ENCODE peak calls at places on chromosomes 12 and 14, in four cellular contexts. V is breast epithelium, M is neural crest cell, A is vagina. X is an unnamed sample.

GRCh38 chr14:94601961-94602391 is 10.2 kb upstream of the SERPINA3 start:
- DNase-seq in V (no peak), M (no peak), A (peak), X (peak)

GRCh38 chr12:109792992-109793391 is 40.2 kb downstream of the TRPV4 start:
- DNase-seq in V (no peak), M (no peak), A (no peak), X (no peak)

GRCh38 chr12:83826112-83826511 is 1086.5 kb downstream of the SLC6A15 start:
- DNase-seq in V (no peak), M (peak), A (no peak), X (peak)

GRCh38 chr12:106753526-106753925 is 21.0 kb upstream of the RIC8B start:
- DNase-seq in V (no peak), M (no peak), A (no peak), X (no peak)

GRCh38 chr14:95318399-95318834 is 1.3 kb downstream of the CLMN start:
- DNase-seq in V (no peak), M (no peak), A (no peak), X (peak)

GRCh38 chr14:50955373-50956043 is 11.2 kb upstream of the PYGL start:
- DNase-seq in V (peak), M (no peak), A (peak), X (peak)

GRCh38 chr12:7090222-7090998 is 1.8 kb downstream of the C1R start:
- DNase-seq in V (no peak), M (no peak), A (no peak), X (no peak)

GRCh38 chr12:115771065-115771464 is 506.4 kb downstream of the MED13L start:
- DNase-seq in V (no peak), M (no peak), A (no peak), X (no peak)

GRCh38 chr12:46507766-46508165 is 135.2 kb upstream of the SLC38A2 start:
- DNase-seq in V (no peak), M (no peak), A (no peak), X (no peak)

GRCh38 chr12:3421599-3421998 is 69.4 kb upstream of the PRMT8 start:
- DNase-seq in V (no peak), M (no peak), A (no peak), X (no peak)

GRCh38 chr12:19925881-19926665 is 442.3 kb upstream of the PDE3A start:
- DNase-seq in V (no peak), M (no peak), A (no peak), X (no peak)

GRCh38 chr12:119593578-119594398 is at the start of gene TMEM233:
- DNase-seq in V (no peak), M (no peak), A (no peak), X (no peak)

GRCh38 chr12:51160814-51161459 is 12.0 kb downstream of the TFCP2 start:
- DNase-seq in V (no peak), M (no peak), A (no peak), X (no peak)

GRCh38 chr12:26818201-26818600 is 14.8 kb downstream of the ITPR2 start:
- DNase-seq in V (no peak), M (no peak), A (no peak), X (no peak)

GRCh38 chr12:78442454-78442801 is 422.1 kb upstream of the SYT1 start:
- DNase-seq in V (no peak), M (no peak), A (no peak), X (no peak)

GRCh38 chr12:31007153-31007495 is 66.5 kb upstream of the DDX11 start:
- DNase-seq in V (no peak), M (no peak), A (no peak), X (no peak)

GRCh38 chr12:66647034-66647691 is 31.7 kb downstream of the GRIP1 start:
- DNase-seq in V (no peak), M (no peak), A (no peak), X (peak)

GRCh38 chr14:91369628-91370445 is 47.8 kb downstream of the CCDC88C start:
- DNase-seq in V (peak), M (no peak), A (no peak), X (no peak)

GRCh38 chr12:64806593-64806992 is 17.9 kb upstream of the TBC1D30 start:
- DNase-seq in V (no peak), M (no peak), A (no peak), X (no peak)

GRCh38 chr12:132620113-132620892 is 1.7 kb downstream of the P2RX2 start:
- DNase-seq in V (no peak), M (no peak), A (no peak), X (no peak)

GRCh38 chr12:31803306-31804184 is 74.7 kb upstream of the AMN1 start:
- DNase-seq in V (no peak), M (no peak), A (no peak), X (no peak)

GRCh38 chr12:331287-331686 is 57.8 kb downstream of the KDM5A start:
- DNase-seq in V (no peak), M (no peak), A (no peak), X (no peak)

GRCh38 chr12:51307655-51308593 is 16.1 kb downstream of the BIN2 start:
- DNase-seq in V (no peak), M (no peak), A (no peak), X (peak)

GRCh38 chr12:125284945-125285344 is 219.7 kb downstream of the AACS start:
- DNase-seq in V (no peak), M (no peak), A (no peak), X (no peak)

GRCh38 chr14:26522985-26523384 is 74.8 kb downstream of the NOVA1 start:
- DNase-seq in V (no peak), M (no peak), A (no peak), X (no peak)

DNA sequence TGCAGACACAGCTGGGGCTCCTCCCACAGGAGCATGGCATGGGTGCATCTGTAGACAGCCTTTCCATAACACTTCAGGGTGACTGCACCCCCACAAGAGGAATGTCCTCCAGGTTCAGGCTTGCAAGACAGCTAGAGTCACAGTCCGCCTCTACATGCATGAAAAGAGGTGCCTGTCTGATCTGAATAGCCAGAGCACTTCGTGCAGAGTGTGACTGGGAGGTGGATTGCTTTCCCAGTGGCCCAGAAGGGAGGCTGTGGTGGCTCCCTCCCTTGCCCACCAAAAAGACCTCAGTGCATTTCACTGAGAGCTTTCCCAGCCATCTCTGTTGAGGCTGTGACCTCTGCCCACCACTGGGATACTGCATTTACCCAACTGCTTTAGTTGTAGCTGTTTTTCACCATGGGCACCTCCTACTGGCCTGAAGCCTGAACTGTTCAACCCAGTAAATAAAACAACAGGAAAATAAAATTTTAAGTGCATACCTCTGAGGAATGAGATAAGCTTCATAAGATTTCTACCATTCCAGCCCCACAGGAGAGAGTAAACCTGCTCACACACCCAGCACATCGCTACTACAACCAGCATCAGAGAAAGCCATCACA is 14.1 kb downstream of the CEP128 start:
- DNase-seq in V (no peak), M (no peak), A (no peak), X (no peak)
- TF ChIP-seq CTCF in V (no peak), M (no peak), A (no peak), X (no peak)

GRCh38 chr14:101960225-101960624 is 4.1 kb upstream of the DYNC1H1 start:
- DNase-seq in V (no peak), M (peak), A (no peak), X (no peak)
- TF ChIP-seq CTCF in V (no peak), M (peak), A (no peak), X (no peak)

GRCh38 chr12:6047249-6048227 is 76.9 kb downstream of the VWF start:
- DNase-seq in V (no peak), M (no peak), A (no peak), X (no peak)

GRCh38 chr12:6052206-6052939 is 72.1 kb downstream of the VWF start:
- DNase-seq in V (no peak), M (no peak), A (no peak), X (no peak)

GRCh38 chr12:6049587-6049986 is 74.9 kb downstream of the VWF start:
- DNase-seq in V (no peak), M (no peak), A (no peak), X (no peak)

GRCh38 chr12:6052940-6053329 is 71.5 kb downstream of the VWF start:
- DNase-seq in V (no peak), M (no peak), A (no peak), X (no peak)

GRCh38 chr12:6049992-6050391 is 74.5 kb downstream of the VWF start:
- DNase-seq in V (no peak), M (no peak), A (no peak), X (no peak)
- TF ChIP-seq CTCF in V (no peak), M (no peak), A (no peak), X (no peak)

DNA sequence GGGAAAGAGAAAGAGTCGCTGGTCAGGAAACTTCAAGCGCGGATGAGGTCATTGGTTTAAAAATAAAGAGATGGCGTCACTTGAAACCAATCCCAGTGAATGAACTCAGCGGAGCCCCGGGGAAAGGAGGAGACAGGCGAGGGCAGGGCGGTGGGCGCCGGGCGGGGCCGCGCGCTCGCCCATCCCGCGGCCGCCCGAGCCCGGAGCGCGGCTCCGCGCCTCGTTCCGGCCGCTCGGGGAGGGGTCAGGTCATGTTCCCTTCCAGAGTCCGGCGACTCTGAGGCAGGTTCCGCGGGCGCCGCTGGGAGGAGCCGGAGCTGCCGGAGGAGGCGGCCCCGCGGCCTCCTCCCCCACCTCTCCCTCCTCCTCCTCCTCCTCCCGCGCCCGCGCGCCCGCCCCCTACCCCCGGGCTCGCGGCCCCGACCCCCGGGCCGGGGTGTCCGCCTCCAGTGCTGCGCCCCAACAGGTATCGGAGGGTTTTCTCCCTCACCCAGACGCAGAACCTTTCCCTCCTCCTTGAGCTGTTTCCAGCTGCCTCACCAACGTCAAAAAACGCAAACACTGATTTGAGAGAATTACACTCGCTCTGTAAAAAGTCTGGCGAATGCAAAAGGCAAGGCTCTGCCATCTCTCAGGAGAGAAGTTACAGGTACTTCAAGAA is at the start of gene DUSP16:
- DNase-seq in V (peak), M (peak), A (peak), X (peak)
- TF ChIP-seq CTCF in V (no peak), M (peak), A (no peak), X (no peak)

GRCh38 chr12:111251787-111252186 is 117.1 kb downstream of the PHETA1 start:
- DNase-seq in V (no peak), M (no peak), A (no peak), X (no peak)
- TF ChIP-seq CTCF in V (no peak), M (no peak), A (no peak), X (no peak)

GRCh38 chr12:24955389-24955788 is 6.5 kb upstream of the BCAT1 start:
- DNase-seq in V (no peak), M (no peak), A (no peak), X (no peak)

GRCh38 chr12:24964342-24964741 is 15.4 kb upstream of the BCAT1 start:
- DNase-seq in V (no peak), M (no peak), A (no peak), X (no peak)

GRCh38 chr12:24955853-24956252 is 7.0 kb upstream of the BCAT1 start:
- DNase-seq in V (no peak), M (no peak), A (no peak), X (no peak)

GRCh38 chr12:24960222-24960855 is 11.4 kb upstream of the BCAT1 start:
- DNase-seq in V (no peak), M (peak), A (no peak), X (peak)
- TF ChIP-seq CTCF in V (no peak), M (peak), A (no peak), X (peak)